ENCODE peak calls at places on chromosomes 12 and 14, in six cellular contexts. N is M059J; E is AG09309; M is gastrocnemius medialis; R is iPS DF 19.7; A is activated naive CD4-positive, alpha-beta T cell treated with Interleukin-2 at 50 U/mL for 16 hours. X is an unnamed sample.

GRCh38 chr12:113180333-113180732 is 4.9 kb downstream of the DDX54 start:
- DNase-seq in N (no peak), E (no peak), M (no peak), R (no peak), A (no peak), X (no peak)

GRCh38 chr14:72104011-72104613 is 171.9 kb downstream of the RGS6 start:
- DNase-seq in N (peak), E (no peak), M (no peak), R (no peak), A (peak), X (peak)

GRCh38 chr12:113070117-113070906 is 13.8 kb downstream of the DTX1 start:
- DNase-seq in N (peak), E (no peak), M (no peak), R (no peak), A (peak), X (no peak)

GRCh38 chr12:26369588-26369987 is 174.2 kb downstream of the SSPN start:
- DNase-seq in N (peak), E (peak), M (no peak), R (no peak), A (no peak), X (no peak)

GRCh38 chr14:95340201-95340697 is 20.5 kb upstream of the CLMN start:
- DNase-seq in N (peak), E (no peak), M (no peak), R (no peak), A (no peak), X (no peak)

GRCh38 chr14:58966991-58967390 is 221.5 kb upstream of the DAAM1 start:
- DNase-seq in N (no peak), E (no peak), M (no peak), R (no peak), A (no peak), X (no peak)

GRCh38 chr12:31440134-31440533 is 114.2 kb upstream of the SINHCAF start:
- DNase-seq in N (no peak), E (no peak), M (no peak), R (no peak), A (no peak), X (no peak)

GRCh38 chr12:74689071-74689655 is 151.5 kb downstream of the ATXN7L3B start:
- DNase-seq in N (peak), E (peak), M (no peak), R (peak), A (no peak), X (peak)

GRCh38 chr14:45651906-45652305 is 398.9 kb upstream of the MIS18BP1 start:
- DNase-seq in N (peak), E (no peak), M (no peak), R (no peak), A (no peak), X (no peak)

GRCh38 chr12:76688001-76688400 is 75.9 kb upstream of the ZDHHC17 start:
- DNase-seq in N (peak), E (no peak), M (no peak), R (no peak), A (no peak), X (no peak)

GRCh38 chr14:91654836-91655235 is 77.0 kb downstream of the CATSPERB start:
- DNase-seq in N (no peak), E (no peak), M (no peak), R (no peak), A (no peak), X (no peak)

GRCh38 chr12:26940820-26941219 is 2.5 kb downstream of the FGFR1OP2 start:
- DNase-seq in N (peak), E (no peak), M (no peak), R (no peak), A (peak), X (no peak)

GRCh38 chr12:132222096-132222807 is 78.0 kb downstream of the NOC4L start:
- DNase-seq in N (peak), E (no peak), M (no peak), R (no peak), A (peak), X (no peak)

GRCh38 chr14:72863216-72864006 is 30.5 kb downstream of the DPF3 start:
- DNase-seq in N (no peak), E (peak), M (no peak), R (no peak), A (no peak), X (no peak)

GRCh38 chr14:61477845-61478438 is 156.6 kb downstream of the PRKCH start:
- DNase-seq in N (peak), E (no peak), M (peak), R (no peak), A (no peak), X (no peak)

GRCh38 chr12:67424784-67425183 is 155.6 kb downstream of the CAND1 start:
- DNase-seq in N (peak), E (no peak), M (no peak), R (no peak), A (no peak), X (no peak)

GRCh38 chr12:48183876-48184548 is 568 bp downstream of the CCDC184 start:
- DNase-seq in N (no peak), E (no peak), M (no peak), R (no peak), A (peak), X (no peak)

GRCh38 chr12:130973906-130974305 is 20.2 kb downstream of the ADGRD1 start:
- DNase-seq in N (no peak), E (no peak), M (no peak), R (no peak), A (no peak), X (no peak)

GRCh38 chr12:92089559-92089958 is 56.1 kb downstream of the BTG1 start:
- DNase-seq in N (no peak), E (no peak), M (no peak), R (no peak), A (no peak), X (no peak)

GRCh38 chr12:117968826-117969659 is at the start of gene KSR2:
- DNase-seq in N (peak), E (no peak), M (no peak), R (peak), A (peak), X (peak)

GRCh38 chr12:130300725-130301124 is 37.0 kb upstream of the PIWIL1 start:
- DNase-seq in N (no peak), E (no peak), M (no peak), R (no peak), A (no peak), X (no peak)

GRCh38 chr12:47855502-47855901 is 35.8 kb upstream of the HDAC7 start:
- DNase-seq in N (no peak), E (no peak), M (no peak), R (no peak), A (no peak), X (no peak)

GRCh38 chr14:86003998-86004397 is 474.1 kb downstream of the FLRT2 start:
- DNase-seq in N (no peak), E (no peak), M (no peak), R (no peak), A (no peak), X (no peak)

GRCh38 chr12:70880744-70881143 is 39.8 kb downstream of the PTPRR start:
- DNase-seq in N (no peak), E (no peak), M (no peak), R (no peak), A (no peak), X (no peak)

GRCh38 chr14:69574266-69574953 is at the start of gene CCDC177:
- DNase-seq in N (peak), E (no peak), M (no peak), R (no peak), A (peak), X (no peak)

GRCh38 chr14:26598081-26598671 is 343 bp upstream of the NOVA1 start:
- DNase-seq in N (peak), E (no peak), M (peak), R (peak), A (no peak), X (peak)

GRCh38 chr14:104373055-104373854 is 206.3 kb upstream of the C14orf180 start:
- DNase-seq in N (no peak), E (no peak), M (no peak), R (no peak), A (no peak), X (no peak)

GRCh38 chr12:1806301-1807106 is 13.9 kb upstream of the LRTM2 start:
- DNase-seq in N (no peak), E (no peak), M (peak), R (no peak), A (no peak), X (no peak)

GRCh38 chr14:90970167-90970600 is 90.3 kb downstream of the RPS6KA5 start:
- DNase-seq in N (peak), E (no peak), M (no peak), R (no peak), A (no peak), X (no peak)

GRCh38 chr12:34598851-34599529 is 576.7 kb downstream of the ALG10 start:
- DNase-seq in N (no peak), E (no peak), M (no peak), R (no peak), A (no peak), X (no peak)

GRCh38 chr12:126390969-126391566 is 1325.8 kb downstream of the AACS start:
- DNase-seq in N (no peak), E (no peak), M (no peak), R (no peak), A (no peak), X (no peak)

GRCh38 chr12:122888232-122888752 is 7.6 kb downstream of the VPS37B start:
- DNase-seq in N (peak), E (no peak), M (no peak), R (no peak), A (peak), X (no peak)

GRCh38 chr12:51318846-51319570 is 5.0 kb downstream of the BIN2 start:
- DNase-seq in N (no peak), E (no peak), M (no peak), R (no peak), A (peak), X (no peak)

GRCh38 chr14:40346275-40346674 is 914.0 kb upstream of the FBXO33 start:
- DNase-seq in N (no peak), E (no peak), M (no peak), R (no peak), A (no peak), X (no peak)

GRCh38 chr12:77734489-77734888 is 96.2 kb upstream of the NAV3 start:
- DNase-seq in N (peak), E (peak), M (no peak), R (no peak), A (no peak), X (no peak)

GRCh38 chr12:91846466-91847055 is 299.1 kb downstream of the BTG1 start:
- DNase-seq in N (no peak), E (no peak), M (no peak), R (no peak), A (no peak), X (no peak)

GRCh38 chr12:7907009-7907408 is 29.0 kb downstream of the SLC2A3 start:
- DNase-seq in N (peak), E (peak), M (no peak), R (no peak), A (no peak), X (peak)

GRCh38 chr12:6067152-6067916 is 57.1 kb downstream of the VWF start:
- DNase-seq in N (peak), E (no peak), M (no peak), R (no peak), A (no peak), X (peak)

GRCh38 chr14:68637106-68638021 is 155.5 kb downstream of the ZFP36L1 start:
- DNase-seq in N (peak), E (peak), M (no peak), R (no peak), A (no peak), X (no peak)

GRCh38 chr12:68944296-68945076 is 11.5 kb upstream of the CPM start:
- DNase-seq in N (no peak), E (no peak), M (no peak), R (no peak), A (no peak), X (no peak)

X was measured in NT2/D1.